ENCODE peak calls at places on chromosomes 6 and 20, in ten cellular contexts. I, G, J, V, K, D, T, Y, S and X are unnamed samples.

GRCh38 chr20:18007534-18008292 is 38.9 kb downstream of the MGME1 start:
- DNase-seq in I (no peak), J (no peak), K (no peak), V (no peak), G (no peak), S (no peak), T (peak), D (peak), Y (no peak), X (peak)

GRCh38 chr6:149888659-149889058 is 9.3 kb downstream of the RAET1E start:
- DNase-seq in G (no peak), I (no peak), Y (peak), S (no peak), J (peak), K (no peak), V (no peak), T (no peak), D (no peak), X (no peak)

GRCh38 chr6:47495954-47496545 is 18.5 kb downstream of the CD2AP start:
- DNase-seq in G (no peak), T (no peak), S (no peak), J (no peak), Y (no peak), D (no peak), I (no peak), K (no peak), V (no peak), X (no peak)

GRCh38 chr6:37891072-37891471 is 71.5 kb downstream of the ZFAND3 start:
- DNase-seq in G (no peak), S (no peak), T (no peak), Y (no peak), V (no peak), D (no peak), I (no peak), J (no peak), K (no peak), X (no peak)

GRCh38 chr6:30683137-30683979 is 3.1 kb downstream of the PPP1R18 start:
- DNase-seq in T (peak), Y (no peak), V (no peak), K (no peak), D (no peak), G (no peak), S (no peak), J (no peak), I (no peak), X (no peak)

GRCh38 chr20:50515471-50516106 is 5.4 kb downstream of the PTPN1 start:
- DNase-seq in T (no peak), K (no peak), D (no peak), J (no peak), V (no peak), I (no peak), Y (no peak), S (no peak), G (no peak), X (no peak)

GRCh38 chr6:35594503-35595186 is 81.9 kb upstream of the TULP1 start:
- DNase-seq in G (no peak), V (no peak), I (no peak), T (no peak), S (no peak), K (no peak), D (no peak), J (no peak), Y (no peak), X (no peak)

GRCh38 chr20:25586877-25587276 is 1.5 kb upstream of the NINL start:
- DNase-seq in J (no peak), Y (peak), G (no peak), I (no peak), S (no peak), D (no peak), V (no peak), T (no peak), K (no peak), X (no peak)

GRCh38 chr6:159789377-159790148 is at the start of gene TCP1:
- DNase-seq in V (peak), G (peak), J (peak), T (peak), I (peak), Y (peak), K (peak), S (peak), D (peak), X (peak)

GRCh38 chr6:29602564-29603361 is 17.8 kb downstream of the OR2H2 start:
- DNase-seq in D (peak), S (no peak), K (no peak), V (no peak), I (no peak), Y (no peak), J (peak), T (peak), G (peak), X (no peak)

GRCh38 chr20:13264902-13265301 is 43.8 kb downstream of the ISM1 start:
- DNase-seq in T (no peak), K (no peak), G (no peak), S (no peak), V (no peak), I (no peak), Y (no peak), D (no peak), J (no peak), X (no peak)

GRCh38 chr6:2432258-2432657 is 186.9 kb upstream of the GMDS start:
- DNase-seq in D (no peak), T (peak), Y (peak), I (no peak), S (peak), G (no peak), K (no peak), J (peak), V (no peak), X (no peak)

GRCh38 chr6:133947302-133947900 is 5.6 kb upstream of the TBPL1 start:
- DNase-seq in T (no peak), V (peak), S (no peak), J (no peak), D (no peak), K (no peak), Y (no peak), G (no peak), I (no peak), X (no peak)